ENCODE peak calls at places on chromosomes 2 and 18, in ten cellular contexts. G is CD8-positive, alpha-beta T cell; V is H1; T is IMR-90; N is astrocyte; J is adrenal gland; R is sigmoid colon; D is tibial nerve; Z is foreskin fibroblast; Q is AG10803. P is an unnamed sample.

GRCh38 chr2:176844461-176844860 is 368.1 kb upstream of the HNRNPA3 start:
- DNase-seq in G (no peak), V (no peak), T (no peak), N (no peak), J (no peak), R (no peak), D (no peak), Z (no peak), Q (no peak), P (no peak)

GRCh38 chr2:105646423-105647076 is 98.2 kb upstream of the NCK2 start:
- DNase-seq in G (no peak), V (no peak), T (no peak), N (no peak), J (no peak), R (no peak), D (no peak), Z (no peak), Q (no peak), P (no peak)

GRCh38 chr18:54089749-54090459 is 134.6 kb downstream of the MBD2 start:
- DNase-seq in G (no peak), V (no peak), T (no peak), N (no peak), J (no peak), R (no peak), D (no peak), Z (no peak), Q (no peak), P (no peak)

GRCh38 chr2:8543412-8544167 is 138.3 kb upstream of the ID2 start:
- DNase-seq in G (peak), V (no peak), T (peak), N (peak), J (peak), R (peak), D (no peak), Z (peak), Q (peak), P (peak)

GRCh38 chr2:74441690-74442482 is at the start of gene RTKN:
- DNase-seq in G (peak), V (no peak), T (no peak), N (no peak), J (no peak), R (peak), D (peak), Z (peak), Q (no peak), P (no peak)

GRCh38 chr2:55119711-55120487 is 69.6 kb upstream of the RTN4 start:
- DNase-seq in G (no peak), V (no peak), T (no peak), N (no peak), J (no peak), R (no peak), D (no peak), Z (peak), Q (peak), P (no peak)

GRCh38 chr2:39289609-39290008 is 45.8 kb upstream of the CDKL4 start:
- DNase-seq in G (no peak), V (no peak), T (peak), N (peak), J (no peak), R (no peak), D (no peak), Z (peak), Q (no peak), P (peak)

GRCh38 chr2:23843051-23843976 is 83.6 kb downstream of the ATAD2B start:
- DNase-seq in G (no peak), V (no peak), T (peak), N (peak), J (no peak), R (no peak), D (no peak), Z (peak), Q (peak), P (peak)

GRCh38 chr2:71667256-71668182 is 214.2 kb downstream of the DYSF start:
- DNase-seq in G (no peak), V (no peak), T (no peak), N (no peak), J (peak), R (peak), D (no peak), Z (no peak), Q (no peak), P (no peak)

GRCh38 chr18:12500986-12501385 is 93.3 kb downstream of the PRELID3A start:
- DNase-seq in G (no peak), V (no peak), T (no peak), N (no peak), J (no peak), R (no peak), D (no peak), Z (no peak), Q (no peak), P (no peak)

GRCh38 chr18:13457327-13457726 is 238.8 kb downstream of the LDLRAD4 start:
- DNase-seq in G (no peak), V (no peak), T (no peak), N (no peak), J (no peak), R (no peak), D (no peak), Z (no peak), Q (no peak), P (no peak)

GRCh38 chr2:136361521-136361920 is 243.6 kb upstream of the CXCR4 start:
- DNase-seq in G (no peak), V (no peak), T (no peak), N (no peak), J (no peak), R (no peak), D (no peak), Z (no peak), Q (no peak), P (no peak)

GRCh38 chr2:225668606-225669266 is 269.2 kb downstream of the NYAP2 start:
- DNase-seq in G (peak), V (no peak), T (peak), N (peak), J (no peak), R (no peak), D (no peak), Z (peak), Q (peak), P (peak)

GRCh38 chr2:37231251-37232130 is at the start of the genes CEBPZ and NDUFAF7:
- DNase-seq in G (peak), V (peak), T (peak), N (peak), J (peak), R (peak), D (peak), Z (peak), Q (peak), P (peak)
- TF ChIP-seq CTCF in G (no peak), V (no peak), T (no peak), N (no peak), J (no peak), R (no peak), D (no peak), Z (no peak), Q (no peak), P (no peak)

GRCh38 chr2:46873632-46874068 is 42.0 kb downstream of the MCFD2 start:
- DNase-seq in G (no peak), V (peak), T (peak), N (peak), J (peak), R (peak), D (peak), Z (peak), Q (peak), P (peak)
- H3K4me3 ChIP-seq in G (no peak), V (no peak), T (no peak), N (no peak), J (no peak), R (no peak), D (no peak), Z (no peak), Q (no peak), P (no peak)

DNA sequence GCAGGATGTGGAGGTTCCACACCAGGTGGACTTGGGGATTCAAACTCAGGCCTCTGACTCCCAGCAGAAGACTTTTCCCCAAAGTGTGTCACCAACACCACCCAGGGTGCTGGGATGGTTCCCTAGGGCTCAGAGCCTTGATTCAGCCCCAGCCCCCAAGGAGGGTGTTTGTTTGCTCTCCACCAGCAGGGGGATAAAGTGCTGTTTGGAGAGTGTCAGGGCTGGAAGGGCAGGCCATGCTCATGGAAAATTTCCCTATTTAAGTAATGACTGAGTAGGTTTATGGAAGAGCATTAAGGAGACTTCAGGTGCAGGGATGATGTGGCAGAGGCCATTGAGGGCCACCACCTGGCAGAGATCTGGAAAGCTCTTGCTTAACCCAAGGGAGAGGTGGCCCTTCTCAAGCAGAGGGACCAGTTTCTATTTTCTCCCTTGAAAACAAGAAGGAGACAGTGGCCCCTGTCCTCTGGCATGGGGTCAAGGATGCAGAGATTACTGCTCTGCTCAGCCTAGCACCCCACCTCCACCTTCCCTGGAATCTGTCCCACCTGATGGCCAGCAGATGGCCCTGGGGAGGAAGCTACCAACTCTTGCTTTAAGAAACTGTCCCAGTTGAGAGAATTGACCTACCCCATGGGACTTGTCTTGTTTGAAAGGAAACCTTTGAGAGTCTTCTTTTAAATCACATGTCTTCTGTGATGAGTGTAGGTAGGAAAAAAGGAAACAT is 122.1 kb downstream of the ACOXL start:
- DNase-seq in G (no peak), V (no peak), T (no peak), N (no peak), J (no peak), R (no peak), D (no peak), Z (no peak), Q (no peak), P (no peak)
- TF ChIP-seq CTCF in G (no peak), V (peak), T (no peak), N (no peak), J (no peak), R (no peak), D (no peak), Z (peak), Q (no peak), P (peak)

DNA sequence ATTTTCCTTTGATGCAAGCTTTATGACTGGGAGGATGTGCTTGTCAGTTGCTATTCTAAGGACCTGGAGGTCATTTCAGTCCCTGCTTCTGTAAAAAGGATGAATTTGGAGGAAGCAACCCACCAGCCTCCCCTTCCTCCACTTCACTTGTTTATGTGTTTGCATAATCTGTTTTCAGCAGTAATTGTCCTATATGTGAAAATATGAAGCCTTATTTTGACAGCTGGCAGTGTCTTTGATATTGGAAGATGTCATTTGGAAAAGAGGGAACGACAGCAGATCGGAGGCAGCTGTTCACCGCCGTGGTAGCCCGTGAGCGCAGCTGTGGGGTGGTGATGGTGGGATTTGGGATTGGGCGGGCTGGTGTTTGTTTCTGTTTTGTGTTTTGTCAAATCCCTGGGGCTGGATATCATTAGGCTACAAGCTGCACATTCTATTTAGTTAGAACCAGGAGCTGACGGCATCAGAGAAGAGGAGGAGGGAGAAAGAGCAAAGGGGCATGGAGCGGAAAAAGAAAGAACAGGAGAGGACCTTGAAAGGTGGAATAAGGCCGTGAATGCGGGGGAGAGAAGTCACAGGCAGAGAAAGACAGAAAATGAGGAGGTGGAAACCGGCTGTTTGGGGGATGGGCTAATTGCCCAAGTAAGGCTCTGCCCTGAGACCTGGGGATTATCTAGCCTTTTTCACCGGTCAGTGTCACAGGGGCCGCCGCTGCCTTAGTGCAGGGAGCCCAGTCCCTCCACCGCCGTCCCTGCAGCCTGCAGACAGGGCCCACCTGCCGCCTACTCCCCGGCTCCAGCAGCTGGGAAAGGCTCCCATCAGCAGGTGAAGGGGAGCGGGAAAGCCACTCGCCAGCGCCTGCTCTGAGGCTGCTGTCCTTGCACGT is 87.9 kb downstream of the ZCCHC2 start:
- DNase-seq in G (no peak), V (no peak), T (no peak), N (no peak), J (no peak), R (no peak), D (no peak), Z (peak), Q (no peak), P (no peak)
- H3K4me3 ChIP-seq in G (no peak), V (peak), T (no peak), N (peak), J (no peak), R (no peak), D (peak), Z (no peak), Q (no peak), P (peak)

DNA sequence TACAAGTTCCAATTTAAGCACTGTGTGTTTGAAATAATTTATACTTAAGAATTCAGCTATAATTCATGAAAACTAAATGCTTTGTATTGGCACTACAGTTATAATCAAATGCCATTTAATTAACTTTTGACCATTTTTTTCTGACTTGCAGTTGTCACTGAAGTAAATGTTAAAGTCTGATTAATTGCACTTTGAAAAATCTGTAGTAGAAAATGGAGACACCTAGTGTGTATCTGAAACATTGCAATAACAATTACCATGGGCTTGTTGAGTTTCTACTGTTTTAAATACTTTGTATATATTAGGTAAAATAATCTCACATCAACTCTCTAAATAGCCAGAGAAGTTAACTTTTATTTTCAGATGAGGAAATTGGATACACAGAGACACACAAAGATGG is 458.6 kb upstream of the FSIP2 start:
- DNase-seq in G (no peak), V (no peak), T (peak), N (peak), J (no peak), R (no peak), D (no peak), Z (no peak), Q (no peak), P (peak)
- TF ChIP-seq CTCF in G (no peak), V (peak), T (peak), N (peak), J (peak), R (no peak), D (no peak), Z (peak), Q (no peak), P (peak)